ENCODE peak calls at places on chromosomes 12 and 14, in five cellular contexts. Z is activated effector memory CD4-positive, alpha-beta T cell treated with anti-CD3 and anti-CD28 coated beads, Interleukin-2, amount 50 U/mL, for 16 hours; P is non-pigmented ciliary epithelial cell; C is endothelial cell; O is pons. W is an unnamed sample.

GRCh38 chr12:78651755-78652154 is 212.8 kb upstream of the SYT1 start:
- DNase-seq in Z (no peak), P (no peak), C (no peak), O (no peak), W (peak; percentile 43)

GRCh38 chr12:4034926-4035325 is 161.7 kb upstream of the PARP11 start:
- DNase-seq in Z (no peak), P (no peak), C (no peak), O (no peak), W (no peak)

GRCh38 chr12:19712041-19712440 is 272.7 kb downstream of the AEBP2 start:
- DNase-seq in Z (no peak), P (peak; percentile 71), C (no peak), O (no peak), W (no peak)

GRCh38 chr12:65948320-65949008 is 124.2 kb downstream of the HMGA2 start:
- DNase-seq in Z (no peak), P (peak; percentile 80), C (no peak), O (peak; percentile 68), W (no peak)

GRCh38 chr14:77638738-77639137 is 22.3 kb upstream of the SPTLC2 start:
- DNase-seq in Z (no peak), P (peak; percentile 92), C (no peak), O (no peak), W (no peak)

GRCh38 chr12:1604464-1604863 is 10.1 kb upstream of the FBXL14 start:
- DNase-seq in Z (no peak), P (no peak), C (no peak), O (no peak), W (no peak)

GRCh38 chr12:109680521-109681030 is 33.0 kb upstream of the FAM222A start:
- DNase-seq in Z (no peak), P (no peak), C (no peak), O (no peak), W (no peak)

GRCh38 chr14:82913396-82913795 is 1379.7 kb upstream of the SEL1L start:
- DNase-seq in Z (no peak), P (no peak), C (no peak), O (no peak), W (no peak)

GRCh38 chr14:20623798-20624197 is 17.7 kb downstream of the OR6S1 start:
- DNase-seq in Z (no peak), P (no peak), C (peak; percentile 24), O (no peak), W (no peak)

GRCh38 chr12:110590059-110590458 is 6.9 kb upstream of the PPTC7 start:
- DNase-seq in Z (no peak), P (no peak), C (no peak), O (no peak), W (no peak)

GRCh38 chr14:71381814-71382213 is 474.6 kb downstream of the PCNX1 start:
- DNase-seq in Z (no peak), P (no peak), C (no peak), O (no peak), W (no peak)

GRCh38 chr12:108150436-108150835 is 21.3 kb downstream of the WSCD2 start:
- DNase-seq in Z (no peak), P (no peak), C (no peak), O (no peak), W (no peak)

GRCh38 chr12:52643233-52644077 is 8.6 kb downstream of the KRT2 start:
- DNase-seq in Z (no peak), P (no peak), C (no peak), O (no peak), W (no peak)

GRCh38 chr12:50315803-50316202 is 32.5 kb upstream of the LIMA1 start:
- DNase-seq in Z (no peak), P (no peak), C (no peak), O (no peak), W (no peak)

GRCh38 chr14:22546722-22547071 is 42.3 kb downstream of the DAD1 start:
- DNase-seq in Z (no peak), P (no peak), C (no peak), O (no peak), W (no peak)

GRCh38 chr14:33578461-33579216 is 372.2 kb downstream of the EGLN3 start:
- DNase-seq in Z (no peak), P (no peak), C (no peak), O (no peak), W (no peak)

GRCh38 chr14:69612014-69612758 is 790 bp downstream of the SUSD6 start:
- DNase-seq in Z (peak; percentile 84), P (no peak), C (peak; percentile 39), O (peak; percentile 61), W (no peak)

GRCh38 chr14:69500736-69501135 is 16.2 kb downstream of the PLEKHD1 start:
- DNase-seq in Z (no peak), P (no peak), C (no peak), O (no peak), W (no peak)

W was measured in Caco-2.